ENCODE peak calls at places on chromosome 18, in four cellular contexts. M is dorsolateral prefrontal cortex, H is HEK293T, J is T-helper 9 cell. U is an unnamed sample.
A peak's percentile ranks its signal among the peaks of the same experiment; 100 is the strongest.

GRCh38 chr18:7568426-7568825 is 1.3 kb downstream of the PTPRM start:
- DNase-seq in J (peak; percentile 1), M (no peak), H (peak; percentile 21), U (no peak)

GRCh38 chr18:37299471-37300304 is 265.9 kb downstream of the CELF4 start:
- DNase-seq in M (peak; percentile 61), J (no peak), H (peak; percentile 72), U (peak; percentile 91)

GRCh38 chr18:24153397-24153796 is 14.5 kb downstream of the CABYR start:
- DNase-seq in M (no peak), J (no peak), H (no peak), U (no peak)

GRCh38 chr18:22544626-22545025 is 126.9 kb upstream of the CTAGE1 start:
- DNase-seq in H (no peak), M (no peak), J (no peak), U (no peak)

GRCh38 chr18:42583197-42583776 is 532.2 kb downstream of the RIT2 start:
- DNase-seq in H (no peak), J (no peak), M (no peak), U (no peak)

GRCh38 chr18:76532875-76533274 is 37.8 kb upstream of the ZNF516 start:
- DNase-seq in J (no peak), M (no peak), H (no peak), U (no peak)

GRCh38 chr18:67586101-67586500 is 69.6 kb upstream of the DSEL start:
- DNase-seq in H (no peak), J (no peak), M (no peak), U (no peak)

GRCh38 chr18:2411381-2411977 is 159.8 kb downstream of the METTL4 start:
- DNase-seq in M (no peak), H (no peak), J (no peak), U (peak; percentile 62)

GRCh38 chr18:36829362-36830140 is 624 bp downstream of the KIAA1328 start:
- DNase-seq in H (peak; percentile 46), M (peak; percentile 51), J (no peak), U (peak; percentile 12)

GRCh38 chr18:77073336-77074093 is 59.1 kb downstream of the MBP start:
- DNase-seq in J (no peak), M (no peak), H (no peak), U (no peak)

GRCh38 chr18:55488473-55488872 is 99.5 kb downstream of the TCF4 start:
- DNase-seq in M (no peak), J (no peak), H (no peak), U (no peak)

GRCh38 chr18:4125246-4125938 is 329.7 kb downstream of the DLGAP1 start:
- DNase-seq in M (no peak), J (no peak), H (no peak), U (no peak)

GRCh38 chr18:31579375-31579774 is 12.3 kb upstream of the TTR start:
- DNase-seq in M (no peak), J (no peak), H (no peak), U (no peak)

GRCh38 chr18:9578306-9578705 is 36.1 kb downstream of the PPP4R1 start:
- DNase-seq in M (no peak), J (no peak), H (no peak), U (peak; percentile 42)

GRCh38 chr18:48946329-48946835 is 4.4 kb downstream of the SMAD7 start:
- DNase-seq in J (no peak), M (no peak), H (no peak), U (peak; percentile 70)

GRCh38 chr18:10124557-10124956 is 210.7 kb downstream of the VAPA start:
- DNase-seq in M (no peak), J (no peak), H (no peak), U (no peak)

GRCh38 chr18:46461993-46462392 is 195.0 kb downstream of the LOXHD1 start:
- DNase-seq in M (no peak), H (no peak), J (no peak), U (no peak)

GRCh38 chr18:3620146-3621119 is 170.5 kb downstream of the TGIF1 start:
- DNase-seq in M (no peak), H (no peak), J (no peak), U (no peak)

GRCh38 chr18:7234061-7234460 is 3.2 kb downstream of the LRRC30 start:
- DNase-seq in H (no peak), M (no peak), J (no peak), U (peak; percentile 3)

GRCh38 chr18:41594582-41594981 is 360.5 kb upstream of the PIK3C3 start:
- DNase-seq in H (no peak), M (no peak), J (no peak), U (no peak)

GRCh38 chr18:36808681-36809080 is 20.1 kb downstream of the TPGS2 start:
- DNase-seq in J (no peak), M (no peak), H (no peak), U (peak; percentile 74)

GRCh38 chr18:48033770-48034650 is 103.6 kb upstream of the SMAD2 start:
- DNase-seq in H (no peak), J (no peak), M (no peak), U (no peak)

GRCh38 chr18:47480166-47480565 is 228.7 kb upstream of the SKOR2 start:
- DNase-seq in J (no peak), H (no peak), M (no peak), U (no peak)